ENCODE peak calls at places on chromosomes 11 and 22, in six cellular contexts. Q is thoracic aorta, Y is cardiac fibroblast, S is retinal pigment epithelial cell, V is lower leg skin, D is HFF-Myc. X is an unnamed sample.

GRCh38 chr22:29633514-29634312 is 30.3 kb downstream of the NF2 start:
- DNase-seq in Q (no peak), Y (peak), S (no peak), V (no peak), D (no peak), X (no peak)

GRCh38 chr11:62601114-62601363 is 626 bp downstream of the MTA2 start:
- DNase-seq in Q (no peak), Y (no peak), S (no peak), V (no peak), D (no peak), X (no peak)

GRCh38 chr11:95108159-95108611 is 18.5 kb downstream of the ENDOD1 start:
- DNase-seq in Q (no peak), Y (peak), S (peak), V (no peak), D (no peak), X (no peak)

GRCh38 chr11:35011389-35011788 is 95.0 kb downstream of the PDHX start:
- DNase-seq in Q (no peak), Y (peak), S (no peak), V (no peak), D (no peak), X (no peak)

GRCh38 chr22:33789690-33790253 is 130.5 kb downstream of the LARGE1 start:
- DNase-seq in Q (no peak), Y (no peak), S (no peak), V (no peak), D (no peak), X (no peak)

GRCh38 chr11:10605941-10606381 is 37.5 kb upstream of the LYVE1 start:
- DNase-seq in Q (no peak), Y (peak), S (no peak), V (no peak), D (no peak), X (peak)

GRCh38 chr22:27024982-27025381 is 367.6 kb downstream of the MIAT start:
- DNase-seq in Q (no peak), Y (no peak), S (no peak), V (no peak), D (no peak), X (no peak)

GRCh38 chr11:87463486-87464102 is 425.9 kb downstream of the TMEM135 start:
- DNase-seq in Q (no peak), Y (no peak), S (peak), V (no peak), D (no peak), X (no peak)

GRCh38 chr11:118870396-118871343 is 13.0 kb upstream of the CXCR5 start:
- DNase-seq in Q (no peak), Y (peak), S (no peak), V (no peak), D (no peak), X (peak)

GRCh38 chr22:23696326-23696851 is 5.6 kb downstream of the RGL4 start:
- DNase-seq in Q (no peak), Y (peak), S (no peak), V (peak), D (no peak), X (no peak)

GRCh38 chr11:42996742-42997307 is 315.0 kb upstream of the API5 start:
- DNase-seq in Q (no peak), Y (no peak), S (no peak), V (no peak), D (no peak), X (no peak)

GRCh38 chr22:40951795-40952602 is 821 bp downstream of the RBX1 start:
- DNase-seq in Q (no peak), Y (no peak), S (no peak), V (no peak), D (no peak), X (no peak)

GRCh38 chr11:119380160-119380815 is 1.2 kb downstream of the USP2 start:
- DNase-seq in Q (no peak), Y (no peak), S (no peak), V (peak), D (no peak), X (peak)

GRCh38 chr22:30250713-30251267 is 4.2 kb upstream of the LIF start:
- DNase-seq in Q (no peak), Y (no peak), S (peak), V (peak), D (no peak), X (no peak)

GRCh38 chr11:112177610-112178009 is 2.3 kb downstream of the BCO2 start:
- DNase-seq in Q (no peak), Y (no peak), S (no peak), V (no peak), D (no peak), X (no peak)

GRCh38 chr22:40415531-40416266 is 45.3 kb downstream of the SGSM3 start:
- DNase-seq in Q (no peak), Y (peak), S (no peak), V (no peak), D (no peak), X (no peak)

GRCh38 chr11:15101072-15101701 is 13.5 kb upstream of the INSC start:
- DNase-seq in Q (no peak), Y (peak), S (peak), V (no peak), D (no peak), X (no peak)

GRCh38 chr11:47216141-47216798 is 1.5 kb downstream of the DDB2 start:
- DNase-seq in Q (peak), Y (peak), S (peak), V (peak), D (no peak), X (no peak)

GRCh38 chr11:134691985-134692384 is 279.9 kb upstream of the B3GAT1 start:
- DNase-seq in Q (no peak), Y (peak), S (no peak), V (no peak), D (no peak), X (no peak)

GRCh38 chr22:40056163-40056958 is 61.6 kb downstream of the FAM83F start:
- DNase-seq in Q (no peak), Y (no peak), S (no peak), V (no peak), D (no peak), X (no peak)

GRCh38 chr11:67372232-67372992 is 986 bp downstream of the CLCF1 start:
- DNase-seq in Q (no peak), Y (no peak), S (no peak), V (no peak), D (no peak), X (no peak)

GRCh38 chr22:48885919-48886305 is 941.8 kb downstream of the BRD1 start:
- DNase-seq in Q (no peak), Y (no peak), S (no peak), V (no peak), D (no peak), X (no peak)

GRCh38 chr11:7448126-7448525 is 37.2 kb upstream of the OLFML1 start:
- DNase-seq in Q (no peak), Y (no peak), S (no peak), V (no peak), D (no peak), X (no peak)

GRCh38 chr11:57263351-57263750 is 26.3 kb upstream of the APLNR start:
- DNase-seq in Q (no peak), Y (no peak), S (no peak), V (no peak), D (no peak), X (no peak)

GRCh38 chr11:119845756-119846155 is 116.8 kb upstream of the NECTIN1 start:
- DNase-seq in Q (no peak), Y (no peak), S (no peak), V (no peak), D (no peak), X (no peak)

GRCh38 chr22:37275622-37276021 is 6.7 kb upstream of the CYTH4 start:
- DNase-seq in Q (no peak), Y (no peak), S (no peak), V (no peak), D (no peak), X (no peak)

GRCh38 chr22:46159777-46160176 is 9.5 kb downstream of the PPARA start:
- DNase-seq in Q (no peak), Y (no peak), S (no peak), V (no peak), D (no peak), X (no peak)

GRCh38 chr11:41222236-41222635 is 237.2 kb downstream of the LRRC4C start:
- DNase-seq in Q (no peak), Y (no peak), S (no peak), V (no peak), D (no peak), X (no peak)

GRCh38 chr11:35274909-35275807 is 136.2 kb downstream of the CD44 start:
- DNase-seq in Q (peak), Y (peak), S (peak), V (peak), D (no peak), X (no peak)

GRCh38 chr22:42805998-42806481 is 51.0 kb downstream of the ARFGAP3 start:
- DNase-seq in Q (no peak), Y (peak), S (no peak), V (peak), D (no peak), X (no peak)

GRCh38 chr11:76783901-76784813 is 1.0 kb downstream of the TSKU start:
- DNase-seq in Q (no peak), Y (peak), S (no peak), V (peak), D (no peak), X (no peak)
- H3K4me3 ChIP-seq in Q (peak), Y (peak), S (peak), V (peak), D (peak), X (peak)

GRCh38 chr22:50014655-50015401 is 2.3 kb upstream of the IL17REL start:
- DNase-seq in Q (no peak), Y (no peak), S (no peak), V (no peak), D (no peak), X (no peak)
- H3K4me3 ChIP-seq in Q (no peak), Y (no peak), S (no peak), V (no peak), D (no peak), X (no peak)

GRCh38 chr11:68843703-68844312 is 2.1 kb upstream of the CPT1A start:
- DNase-seq in Q (no peak), Y (peak), S (no peak), V (peak), D (no peak), X (no peak)
- H3K4me3 ChIP-seq in Q (peak), Y (peak), S (peak), V (no peak), D (no peak), X (peak)

DNA sequence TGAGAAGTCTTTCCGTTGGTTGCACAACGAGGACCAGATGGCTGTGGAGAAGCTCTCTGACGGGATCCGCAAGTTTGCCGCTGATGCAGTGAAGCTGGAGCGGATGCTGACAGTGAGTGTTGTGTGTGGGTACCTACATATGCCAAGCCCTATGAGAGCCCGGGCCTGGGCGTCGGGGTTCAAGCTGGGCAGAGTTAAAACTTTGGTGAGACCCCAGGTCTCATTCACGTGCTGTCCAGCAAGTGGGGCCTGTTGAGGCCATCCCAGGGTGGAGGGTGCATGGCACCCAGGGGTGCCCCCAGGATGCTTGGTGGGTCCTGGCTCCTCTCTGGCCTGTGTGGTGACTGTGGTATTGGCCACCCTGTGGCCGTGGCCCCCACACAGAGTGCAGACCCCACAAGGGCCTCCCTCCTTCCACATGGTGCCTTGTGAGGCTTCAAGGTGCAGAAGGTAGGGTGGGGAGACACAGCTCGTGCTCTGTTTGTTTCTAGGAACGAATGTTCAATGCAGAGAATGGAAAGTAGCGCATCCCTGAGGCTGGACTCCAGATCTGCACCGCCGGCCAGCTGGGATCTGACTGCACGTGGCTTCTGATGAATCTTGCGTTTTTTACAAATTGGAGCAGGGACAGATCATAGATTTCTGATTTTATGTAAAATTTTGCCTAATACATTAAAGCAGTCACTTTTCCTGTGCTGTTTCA is 12.8 kb downstream of the GATD1 start:
- DNase-seq in Q (no peak), Y (no peak), S (no peak), V (peak), D (no peak), X (no peak)
- H3K4me3 ChIP-seq in Q (no peak), Y (no peak), S (no peak), V (no peak), D (no peak), X (no peak)

GRCh38 chr11:17738350-17739207 is 4.0 kb downstream of the KCNC1 start:
- DNase-seq in Q (no peak), Y (no peak), S (no peak), V (no peak), D (no peak), X (no peak)

GRCh38 chr11:17739945-17740338 is 5.4 kb downstream of the KCNC1 start:
- DNase-seq in Q (no peak), Y (no peak), S (no peak), V (no peak), D (no peak), X (no peak)

GRCh38 chr11:17742019-17742418 is 7.4 kb downstream of the KCNC1 start:
- DNase-seq in Q (no peak), Y (no peak), S (no peak), V (no peak), D (no peak), X (no peak)

GRCh38 chr11:17741487-17741886 is 6.9 kb downstream of the KCNC1 start:
- DNase-seq in Q (no peak), Y (no peak), S (no peak), V (no peak), D (no peak), X (no peak)

GRCh38 chr11:17740649-17741235 is 6.2 kb downstream of the KCNC1 start:
- DNase-seq in Q (no peak), Y (no peak), S (no peak), V (no peak), D (no peak), X (no peak)
- H3K4me3 ChIP-seq in Q (no peak), Y (no peak), S (no peak), V (no peak), D (no peak), X (no peak)

GRCh38 chr11:125171974-125172373 is 7.4 kb downstream of the PKNOX2 start:
- DNase-seq in Q (no peak), Y (no peak), S (no peak), V (peak), D (no peak), X (no peak)

GRCh38 chr11:125168875-125169537 is 4.5 kb downstream of the PKNOX2 start:
- DNase-seq in Q (no peak), Y (peak), S (no peak), V (peak), D (no peak), X (no peak)

GRCh38 chr11:125167954-125168821 is 3.6 kb downstream of the PKNOX2 start:
- DNase-seq in Q (no peak), Y (peak), S (no peak), V (peak), D (peak), X (no peak)

GRCh38 chr11:125170001-125170405 is 5.5 kb downstream of the PKNOX2 start:
- DNase-seq in Q (no peak), Y (peak), S (no peak), V (peak), D (no peak), X (no peak)

DNA sequence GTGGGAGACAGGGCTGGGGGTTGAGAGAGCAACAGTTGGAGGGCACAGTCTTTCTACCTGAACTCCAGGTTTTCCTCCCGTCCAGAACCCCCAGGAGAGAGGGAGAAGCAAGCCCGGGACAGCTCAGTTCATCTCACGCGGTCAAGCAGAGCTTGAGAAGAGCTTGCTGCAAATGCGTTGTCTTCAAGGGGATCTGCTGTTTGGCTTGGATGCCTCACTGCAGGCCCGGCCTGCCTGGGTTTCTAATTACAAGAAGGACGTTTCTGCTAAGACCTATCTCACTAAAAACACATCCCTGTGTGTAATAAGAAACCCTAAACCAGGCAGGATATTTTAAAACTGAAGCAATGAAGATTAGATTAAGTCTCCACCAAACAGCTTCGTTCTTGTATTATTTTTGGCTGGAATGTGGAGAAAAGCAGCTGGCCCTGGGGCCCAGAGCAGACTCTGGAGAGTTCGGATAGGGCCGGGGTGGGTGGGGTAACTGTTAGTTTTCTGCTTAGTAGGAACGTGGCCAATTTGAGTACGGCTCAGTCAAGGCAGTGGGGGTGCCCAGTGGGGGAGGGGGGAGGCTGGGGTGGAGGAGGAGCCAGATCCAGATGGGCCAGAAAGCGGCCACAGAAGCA is 6.0 kb downstream of the PKNOX2 start:
- DNase-seq in Q (no peak), Y (peak), S (no peak), V (peak), D (no peak), X (no peak)
- H3K4me3 ChIP-seq in Q (peak), Y (no peak), S (no peak), V (no peak), D (no peak), X (no peak)

GRCh38 chr11:104782377-104782754 is 115.9 kb downstream of the CASP12 start:
- DNase-seq in Q (no peak), Y (no peak), S (no peak), V (no peak), D (no peak), X (no peak)
- H3K4me3 ChIP-seq in Q (no peak), Y (no peak), S (no peak), V (no peak), D (no peak), X (no peak)

DNA sequence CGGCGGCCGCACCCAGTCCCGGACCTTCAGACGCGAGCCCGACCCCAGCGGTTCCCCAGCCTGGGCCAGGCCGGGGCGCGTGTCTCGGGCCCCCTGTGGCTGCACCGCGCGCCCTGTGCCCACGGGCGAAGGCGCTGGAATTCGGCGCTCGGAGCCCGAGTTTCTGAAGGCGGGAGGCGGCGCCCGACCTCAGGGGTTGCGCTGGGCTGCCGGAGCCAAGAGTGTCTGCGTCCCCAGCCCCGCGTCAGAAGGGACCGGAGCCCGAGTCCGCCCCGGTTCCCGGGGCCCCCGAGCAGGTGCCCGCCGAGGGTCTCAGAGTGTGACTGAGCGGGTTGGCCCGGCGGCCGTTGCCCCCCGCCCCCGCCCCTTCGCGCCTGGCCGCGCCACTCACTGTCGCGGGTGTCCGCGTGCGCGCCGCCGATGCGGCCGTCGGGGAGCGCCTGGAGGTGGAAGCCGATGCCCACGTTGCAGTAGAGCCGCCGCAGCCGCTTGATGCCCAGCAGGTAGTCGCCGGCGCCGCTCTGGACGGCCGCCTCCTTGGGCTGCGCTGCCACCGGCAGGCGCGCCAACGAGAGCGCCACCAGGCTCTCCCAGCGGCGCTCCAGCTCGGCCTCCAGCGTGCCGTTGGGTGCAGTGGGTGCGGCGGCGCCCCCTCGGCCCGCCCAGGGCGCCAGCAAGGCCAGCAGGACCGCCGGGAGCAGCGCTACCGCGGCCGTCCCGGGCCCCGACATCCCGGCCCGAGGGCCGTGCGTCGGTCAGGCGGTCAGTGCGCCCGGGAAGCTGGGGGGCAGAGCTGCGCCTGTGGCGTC is 583 bp downstream of the FGF4 start:
- DNase-seq in Q (no peak), Y (no peak), S (no peak), V (no peak), D (no peak), X (no peak)
- H3K4me3 ChIP-seq in Q (no peak), Y (no peak), S (no peak), V (no peak), D (no peak), X (no peak)